ENCODE peak calls at places on chromosome 22, in nine cellular contexts. X is OCI-LY7, C is neural progenitor cell, T is PC-3, I is GM23338, S is HCT116, L is GM23248, W is SK-N-SH, N is MM.1S. H is an unnamed sample.

GRCh38 chr22:31451709-31452571 is 37.7 kb downstream of the EIF4ENIF1 start:
- DNase-seq in X (peak; percentile 67), C (peak; percentile 51), T (peak; percentile 69), I (peak; percentile 67), S (peak; percentile 21), L (peak; percentile 73), W (peak; percentile 27), N (peak; percentile 37), H (peak; percentile 28)

GRCh38 chr22:44758354-44758969 is 6.1 kb downstream of the ARHGAP8 start:
- DNase-seq in X (no peak), C (no peak), T (peak; percentile 72), I (no peak), S (no peak), L (peak; percentile 54), W (peak; percentile 82), N (no peak), H (peak; percentile 68)

GRCh38 chr22:36933629-36934028 is 20.2 kb downstream of the CSF2RB start:
- DNase-seq in X (no peak), C (no peak), T (no peak), I (no peak), S (no peak), L (no peak), W (no peak), N (no peak), H (no peak)

GRCh38 chr22:38214248-38215056 is 12.7 kb downstream of the MAFF start:
- DNase-seq in X (peak; percentile 84), C (peak; percentile 88), T (no peak), I (peak; percentile 92), S (no peak), L (peak; percentile 81), W (peak; percentile 85), N (peak; percentile 72), H (peak; percentile 81)

GRCh38 chr22:44689173-44689572 is 12.8 kb upstream of the PRR5 start:
- DNase-seq in X (no peak), C (no peak), T (no peak), I (no peak), S (peak; percentile 51), L (no peak), W (no peak), N (no peak), H (no peak)

GRCh38 chr22:49218142-49218541 is 609.5 kb downstream of the BRD1 start:
- DNase-seq in X (no peak), C (no peak), T (no peak), I (no peak), S (no peak), L (no peak), W (no peak), N (no peak), H (no peak)

GRCh38 chr22:38270091-38270972 is 2.5 kb downstream of the TMEM184B start:
- DNase-seq in X (no peak), C (no peak), T (no peak), I (no peak), S (no peak), L (peak; percentile 53), W (no peak), N (no peak), H (no peak)

GRCh38 chr22:44870021-44870420 is 117.6 kb downstream of the ARHGAP8 start:
- DNase-seq in X (no peak), C (peak; percentile 51), T (peak; percentile 66), I (peak; percentile 29), S (peak; percentile 19), L (peak; percentile 52), W (no peak), N (no peak), H (peak; percentile 36)

GRCh38 chr22:44304906-44305305 is 7.8 kb downstream of the SHISAL1 start:
- DNase-seq in X (no peak), C (no peak), T (no peak), I (no peak), S (no peak), L (no peak), W (no peak), N (no peak), H (no peak)

GRCh38 chr22:37674951-37675929 is at the start of gene LGALS1:
- DNase-seq in X (peak; percentile 47), C (peak; percentile 47), T (peak; percentile 95), I (peak; percentile 83), S (peak; percentile 92), L (peak; percentile 99), W (peak; percentile 84), N (peak; percentile 88), H (peak; percentile 87)

GRCh38 chr22:23240639-23241389 is 60.5 kb downstream of the BCR start:
- DNase-seq in X (peak; percentile 30), C (peak; percentile 50), T (peak; percentile 44), I (peak; percentile 76), S (no peak), L (peak; percentile 24), W (peak; percentile 57), N (no peak), H (no peak)

GRCh38 chr22:42892571-42893316 is 35.7 kb upstream of the ARFGAP3 start:
- DNase-seq in X (no peak), C (no peak), T (no peak), I (no peak), S (no peak), L (no peak), W (no peak), N (no peak), H (no peak)

GRCh38 chr22:44452531-44453420 is 45.3 kb downstream of the RTL6 start:
- DNase-seq in X (no peak), C (no peak), T (no peak), I (no peak), S (no peak), L (no peak), W (no peak), N (no peak), H (no peak)

GRCh38 chr22:23278883-23279675 is 98.8 kb downstream of the BCR start:
- DNase-seq in X (no peak), C (no peak), T (peak; percentile 49), I (no peak), S (no peak), L (peak; percentile 48), W (no peak), N (no peak), H (no peak)

GRCh38 chr22:19957445-19957844 is 15.8 kb upstream of the TXNRD2 start:
- DNase-seq in X (no peak), C (no peak), T (no peak), I (no peak), S (no peak), L (no peak), W (peak; percentile 32), N (no peak), H (no peak)

GRCh38 chr22:19959587-19960490 is 18.2 kb upstream of the TXNRD2 start:
- DNase-seq in X (no peak), C (no peak), T (no peak), I (no peak), S (no peak), L (no peak), W (peak; percentile 13), N (no peak), H (no peak)

GRCh38 chr22:19960491-19961200 is 19.0 kb upstream of the TXNRD2 start:
- DNase-seq in X (no peak), C (no peak), T (no peak), I (no peak), S (no peak), L (no peak), W (peak; percentile 8), N (no peak), H (no peak)

GRCh38 chr22:19959043-19959586 is 17.5 kb upstream of the TXNRD2 start:
- DNase-seq in X (no peak), C (peak; percentile 99), T (no peak), I (peak; percentile 99), S (peak; percentile 65), L (peak; percentile 77), W (peak; percentile 32), N (no peak), H (peak; percentile 96)

GRCh38 chr22:19958083-19959042 is 16.7 kb upstream of the TXNRD2 start:
- DNase-seq in X (no peak), C (no peak), T (no peak), I (no peak), S (no peak), L (peak; percentile 85), W (no peak), N (no peak), H (no peak)
- TF ChIP-seq EZH2phosphoT487 in X (no peak), C (no peak), T (no peak), I (no peak), S (no peak), L (no peak), W (no peak), N (no peak), H (no peak)

DNA sequence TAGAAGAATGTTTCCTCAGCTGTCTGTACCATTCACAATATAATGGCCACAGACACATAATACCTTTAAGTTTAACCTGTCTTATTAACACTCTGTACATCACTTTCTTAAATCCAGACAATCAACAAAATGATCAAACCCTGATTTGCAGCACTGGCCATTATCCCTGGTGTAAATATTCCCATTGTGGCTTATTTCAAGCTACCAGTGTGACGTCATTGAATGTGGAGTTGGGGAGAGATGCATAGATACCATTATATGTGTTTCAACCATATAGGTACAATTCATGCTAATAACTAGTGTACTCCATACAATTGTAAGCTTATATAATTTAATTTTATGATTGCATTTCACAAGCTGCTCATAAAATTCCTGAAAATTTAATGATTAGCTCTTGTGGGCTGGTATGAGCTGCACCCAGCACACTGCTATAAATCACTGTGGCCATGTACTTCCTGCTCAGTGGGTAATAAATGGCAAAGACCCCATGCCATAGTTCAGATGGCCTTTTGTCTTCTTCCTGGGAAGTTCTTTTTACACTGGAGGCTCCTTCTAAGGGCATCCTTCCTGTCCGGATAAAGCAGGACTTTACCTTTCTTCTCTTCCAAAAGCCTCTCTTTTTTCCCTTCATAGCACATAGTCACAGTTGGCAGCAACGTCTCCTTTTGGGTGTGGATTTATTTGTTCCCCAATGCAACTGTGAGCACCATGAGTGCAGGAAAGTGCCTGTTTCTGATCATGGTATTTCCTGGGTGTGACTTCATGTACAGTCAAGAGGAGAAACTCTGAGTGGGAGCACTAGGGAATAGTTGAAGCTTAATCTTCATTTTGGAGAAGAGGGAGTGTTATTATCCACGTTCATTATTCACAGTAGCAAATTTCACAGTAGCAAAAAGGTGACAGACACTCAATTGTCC is 87.8 kb downstream of the MIAT start:
- DNase-seq in X (no peak), C (no peak), T (no peak), I (no peak), S (no peak), L (peak; percentile 19), W (no peak), N (no peak), H (no peak)
- TF ChIP-seq EZH2phosphoT487 in X (no peak), C (no peak), T (no peak), I (no peak), S (no peak), L (no peak), W (no peak), N (no peak), H (no peak)

GRCh38 chr22:41821449-41822030 is 11.4 kb upstream of the SREBF2 start:
- DNase-seq in X (no peak), C (no peak), T (no peak), I (no peak), S (no peak), L (no peak), W (no peak), N (no peak), H (no peak)
- TF ChIP-seq EZH2phosphoT487 in X (no peak), C (no peak), T (no peak), I (no peak), S (no peak), L (no peak), W (no peak), N (no peak), H (no peak)

DNA sequence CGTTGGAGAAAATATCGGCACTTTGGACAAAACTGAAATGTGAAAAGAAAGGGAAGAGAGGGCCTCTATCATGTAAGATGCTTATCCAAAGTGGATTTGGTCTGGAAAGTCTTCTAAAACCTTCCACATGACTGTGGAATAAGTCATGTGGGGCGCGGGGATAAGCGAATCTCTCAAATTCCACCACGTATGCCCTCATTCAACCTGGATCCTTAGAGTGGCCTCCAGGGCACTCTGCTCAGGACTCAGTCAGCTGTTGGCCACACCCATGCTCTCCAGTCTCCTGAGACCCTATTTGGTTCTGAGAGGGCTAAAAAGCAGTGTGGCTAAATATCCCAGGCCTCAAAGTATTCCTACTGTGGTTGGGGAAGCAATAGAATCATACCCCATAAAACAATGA is 2.0 kb upstream of the TIMP3 start:
- DNase-seq in X (no peak), C (no peak), T (no peak), I (no peak), S (no peak), L (no peak), W (no peak), N (no peak), H (no peak)
- TF ChIP-seq EZH2phosphoT487 in X (no peak), C (no peak), T (no peak), I (no peak), S (no peak), L (no peak), W (no peak), N (no peak), H (no peak)